ENCODE peak calls at places on chromosomes 16 and 17, in ten cellular contexts. E, V, S, F, K, Q, Y, J, O and N are unnamed samples.

GRCh38 chr17:74738051-74738996 is 1.3 kb downstream of the RAB37 start:
- DNase-seq in E (no peak), V (no peak), S (no peak), F (no peak), K (no peak), Q (no peak), Y (peak; percentile 76), J (peak; percentile 77), O (no peak), N (no peak)

GRCh38 chr16:74666010-74666421 is 661 bp downstream of the RFWD3 start:
- DNase-seq in E (no peak), V (no peak), S (peak; percentile 2), F (no peak), K (no peak), Q (no peak), Y (no peak), J (no peak), O (no peak), N (no peak)

GRCh38 chr16:46932802-46933201 is 40.7 kb downstream of the DNAJA2 start:
- DNase-seq in E (no peak), V (no peak), S (no peak), F (no peak), K (no peak), Q (peak; percentile 48), Y (no peak), J (no peak), O (no peak), N (peak; percentile 61)

GRCh38 chr17:63961355-63962207 is 11.1 kb downstream of the SCN4A start:
- DNase-seq in E (peak; percentile 63), V (no peak), S (peak; percentile 59), F (no peak), K (peak; percentile 74), Q (peak; percentile 98), Y (peak; percentile 63), J (peak; percentile 64), O (peak; percentile 53), N (peak; percentile 100)

GRCh38 chr17:1125775-1126120 is 54.0 kb downstream of the ABR start:
- DNase-seq in E (no peak), V (no peak), S (no peak), F (no peak), K (no peak), Q (no peak), Y (no peak), J (no peak), O (no peak), N (no peak)

GRCh38 chr17:9115446-9116265 is 94.3 kb downstream of the NTN1 start:
- DNase-seq in E (peak; percentile 36), V (peak; percentile 22), S (peak; percentile 32), F (no peak), K (no peak), Q (peak; percentile 88), Y (peak; percentile 81), J (peak; percentile 54), O (peak; percentile 6), N (peak; percentile 97)

GRCh38 chr17:50129946-50130777 is at the start of gene SAMD14:
- DNase-seq in E (no peak), V (no peak), S (no peak), F (no peak), K (no peak), Q (peak; percentile 30), Y (no peak), J (no peak), O (peak; percentile 25), N (peak; percentile 80)

GRCh38 chr17:45302649-45303173 is 14.1 kb downstream of the MAP3K14 start:
- DNase-seq in E (peak; percentile 69), V (no peak), S (no peak), F (no peak), K (no peak), Q (no peak), Y (peak; percentile 72), J (no peak), O (peak; percentile 76), N (no peak)

GRCh38 chr17:50626037-50626574 is 8.6 kb upstream of the ABCC3 start:
- DNase-seq in E (peak; percentile 51), V (no peak), S (peak; percentile 47), F (no peak), K (peak; percentile 50), Q (peak; percentile 89), Y (peak; percentile 80), J (peak; percentile 58), O (peak; percentile 62), N (peak; percentile 98)

DNA sequence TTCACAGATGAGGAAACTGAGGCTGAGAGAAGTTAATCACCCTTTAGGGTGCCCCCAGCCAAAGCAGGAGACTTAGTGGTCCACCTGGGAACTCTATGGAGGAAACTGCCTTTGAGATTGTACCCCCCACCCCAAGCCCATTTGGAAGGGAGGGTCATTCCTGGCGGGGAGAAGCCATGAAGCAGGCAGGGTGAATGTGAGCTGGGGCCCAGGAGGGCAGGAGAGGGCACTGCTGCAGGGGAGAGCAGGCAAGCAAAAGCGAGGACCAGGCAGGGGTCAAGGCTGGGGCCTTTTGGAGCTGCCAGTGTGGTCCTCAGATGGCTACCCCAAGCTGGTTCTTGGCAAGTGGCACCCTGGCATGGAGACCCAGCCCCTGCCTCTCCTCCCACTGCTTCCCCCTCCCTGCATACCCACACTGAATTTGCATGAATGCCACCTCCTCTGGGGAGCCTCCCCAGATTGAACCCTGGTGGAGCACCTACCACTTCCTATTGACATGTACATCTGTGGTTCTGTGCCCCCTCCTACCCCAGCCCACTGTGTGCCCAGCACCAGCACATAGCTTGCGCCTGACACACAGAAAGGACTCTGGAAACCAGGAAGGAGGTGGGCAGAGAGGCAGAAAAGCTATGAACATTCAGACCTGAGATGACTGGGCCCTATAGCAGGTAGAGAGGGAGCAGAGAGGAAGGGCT is 977 bp upstream of the TMC6 start:
- DNase-seq in E (no peak), V (no peak), S (no peak), F (no peak), K (no peak), Q (no peak), Y (no peak), J (no peak), O (no peak), N (peak; percentile 70)
- H3K4me3 ChIP-seq in E (no peak overlapping the region), V (no peak overlapping the region), S (no peak overlapping the region), F (no peak overlapping the region), K (no peak overlapping the region), Q (no peak overlapping the region), Y (peak overlapping the region; percentile 87), J (no peak overlapping the region), O (no peak overlapping the region), N (peak overlapping the region; percentile 78)

GRCh38 chr16:13957197-13958078 is 37.5 kb downstream of the ERCC4 start:
- DNase-seq in E (peak; percentile 91), V (peak; percentile 49), S (peak; percentile 95), F (peak; percentile 79), K (peak; percentile 98), Q (peak; percentile 85), Y (peak; percentile 70), J (peak; percentile 63), O (peak; percentile 95), N (peak; percentile 58)
- H3K4me3 ChIP-seq in E (peak overlapping the region; percentile 36), V (peak overlapping the region; percentile 51), S (no peak overlapping the region), F (peak overlapping the region; percentile 36), K (peak overlapping the region; percentile 51), Q (no peak overlapping the region), Y (peak overlapping the region; percentile 29), J (peak overlapping the region; percentile 11), O (peak overlapping the region; percentile 32), N (peak overlapping the region; percentile 27)

GRCh38 chr16:58501242-58502131 is 1.5 kb downstream of the NDRG4 start:
- DNase-seq in E (no peak), V (peak; percentile 77), S (no peak), F (no peak), K (no peak), Q (peak; percentile 91), Y (no peak), J (no peak), O (no peak), N (peak; percentile 95)
- H3K4me3 ChIP-seq in E (peak overlapping the region; percentile 67), V (peak overlapping the region; percentile 81), S (peak overlapping the region; percentile 23), F (peak overlapping the region; percentile 46), K (no peak overlapping the region), Q (peak overlapping the region; percentile 51), Y (peak overlapping the region; percentile 21), J (peak overlapping the region; percentile 30), O (peak overlapping the region; percentile 25), N (peak overlapping the region; percentile 74)

GRCh38 chr16:14301150-14302030 is 230.3 kb downstream of the MRTFB start:
- DNase-seq in E (no peak), V (peak; percentile 35), S (peak; percentile 23), F (no peak), K (peak; percentile 73), Q (peak; percentile 65), Y (peak; percentile 54), J (peak; percentile 36), O (no peak), N (peak; percentile 74)

GRCh38 chr16:14302031-14302398 is 230.9 kb downstream of the MRTFB start:
- DNase-seq in E (no peak), V (no peak), S (peak; percentile 27), F (no peak), K (peak; percentile 65), Q (peak; percentile 79), Y (peak; percentile 72), J (peak; percentile 39), O (peak; percentile 60), N (peak; percentile 80)

GRCh38 chr16:14302399-14303181 is 231.5 kb downstream of the MRTFB start:
- DNase-seq in E (no peak), V (peak; percentile 43), S (no peak), F (no peak), K (no peak), Q (peak; percentile 68), Y (no peak), J (no peak), O (no peak), N (peak; percentile 78)

GRCh38 chr16:14298374-14299122 is 227.4 kb downstream of the MRTFB start:
- DNase-seq in E (no peak), V (no peak), S (no peak), F (no peak), K (no peak), Q (no peak), Y (no peak), J (no peak), O (no peak), N (no peak)

GRCh38 chr16:14300631-14301149 is 229.6 kb downstream of the MRTFB start:
- DNase-seq in E (peak; percentile 77), V (peak; percentile 62), S (peak; percentile 80), F (no peak), K (peak; percentile 84), Q (peak; percentile 90), Y (peak; percentile 83), J (peak; percentile 62), O (peak; percentile 85), N (peak; percentile 85)
- H3K4me3 ChIP-seq in E (no peak overlapping the region), V (peak overlapping the region; percentile 87), S (peak overlapping the region; percentile 61), F (peak overlapping the region; percentile 67), K (peak overlapping the region; percentile 73), Q (no peak overlapping the region), Y (peak overlapping the region; percentile 78), J (no peak overlapping the region), O (no peak overlapping the region), N (peak overlapping the region; percentile 82)

GRCh38 chr17:78727057-78727456 is 55.0 kb downstream of the CYTH1 start:
- DNase-seq in E (no peak), V (no peak), S (no peak), F (no peak), K (no peak), Q (no peak), Y (no peak), J (no peak), O (no peak), N (no peak)
- H3K4me3 ChIP-seq in E (no peak overlapping the region), V (no peak overlapping the region), S (no peak overlapping the region), F (no peak overlapping the region), K (no peak overlapping the region), Q (no peak overlapping the region), Y (no peak overlapping the region), J (no peak overlapping the region), O (no peak overlapping the region), N (no peak overlapping the region)

GRCh38 chr16:3549906-3550305 is 27.3 kb downstream of the NLRC3 start:
- DNase-seq in E (no peak), V (no peak), S (no peak), F (no peak), K (no peak), Q (no peak), Y (no peak), J (no peak), O (no peak), N (no peak)
- H3K4me3 ChIP-seq in E (no peak overlapping the region), V (no peak overlapping the region), S (no peak overlapping the region), F (no peak overlapping the region), K (no peak overlapping the region), Q (no peak overlapping the region), Y (no peak overlapping the region), J (no peak overlapping the region), O (no peak overlapping the region), N (no peak overlapping the region)

GRCh38 chr17:79840204-79840988 is 1.2 kb upstream of the CBX4 start:
- DNase-seq in E (no peak), V (no peak), S (no peak), F (no peak), K (no peak), Q (peak; percentile 75), Y (peak; percentile 80), J (peak; percentile 60), O (peak; percentile 31), N (peak; percentile 91)
- H3K4me3 ChIP-seq in E (no peak overlapping the region), V (peak overlapping the region; percentile 73), S (peak overlapping the region; percentile 3), F (peak overlapping the region; percentile 57), K (peak overlapping the region; percentile 54), Q (no peak overlapping the region), Y (peak overlapping the region; percentile 86), J (peak overlapping the region; percentile 26), O (peak overlapping the region; percentile 53), N (no peak overlapping the region)